ENCODE peak calls at places on chromosomes 4 and X, in nine cellular contexts. Q is activated CD8-positive, alpha-beta T cell treated with anti-CD3 and anti-CD28 coated beads for 36 hours; A is foreskin fibroblast; X is Peyer's patch; F is progenitor cell of endocrine pancreas; Y is glutamatergic neuron; L is lower leg skin; M is nephron progenitor cell; G is endothelial cell of umbilical vein. D is an unnamed sample.

GRCh38 chr4:44256414-44256813 is 192.2 kb downstream of the KCTD8 start:
- DNase-seq in X (no peak), M (no peak), Q (no peak), G (no peak), Y (no peak), F (no peak), A (no peak), L (no peak), D (no peak)

GRCh38 chr4:183329244-183329643 is 7.0 kb upstream of the CLDN24 start:
- DNase-seq in L (no peak), Y (no peak), Q (no peak), M (no peak), F (no peak), X (no peak), A (no peak), G (no peak), D (no peak)

GRCh38 chrX:7083468-7084396 is 63.8 kb upstream of the STS start:
- DNase-seq in X (peak; percentile 82), A (peak; percentile 88), F (no peak), Y (no peak), Q (peak; percentile 66), M (no peak), G (peak; percentile 71), L (no peak), D (peak; percentile 9)

GRCh38 chr4:108449139-108449538 is 171.2 kb upstream of the RPL34 start:
- DNase-seq in F (no peak), M (no peak), X (no peak), Y (no peak), Q (no peak), A (no peak), G (no peak), L (no peak), D (no peak)

GRCh38 chr4:69617083-69617694 is 22.3 kb downstream of the UGT2A2 start:
- DNase-seq in L (no peak), X (no peak), G (peak; percentile 31), M (no peak), F (no peak), Q (no peak), A (peak; percentile 14), Y (no peak), D (peak; percentile 21)

GRCh38 chr4:181939199-181939945 is 303.8 kb upstream of the TENM3 start:
- DNase-seq in Y (no peak), Q (no peak), F (no peak), G (no peak), X (no peak), A (no peak), M (no peak), L (no peak), D (no peak)

GRCh38 chr4:147674496-147674895 is 9.5 kb downstream of the PRMT9 start:
- DNase-seq in X (no peak), M (no peak), L (no peak), G (no peak), F (no peak), Q (no peak), Y (no peak), A (peak; percentile 71), D (no peak)

GRCh38 chrX:13066391-13066790 is 22.0 kb upstream of the FAM9C start:
- DNase-seq in X (no peak), F (no peak), Q (no peak), G (no peak), M (no peak), A (peak; percentile 13), L (no peak), Y (no peak), D (no peak)

GRCh38 chr4:128287159-128287870 is at the start of gene PGRMC2:
- DNase-seq in Q (no peak), M (no peak), X (peak; percentile 67), L (no peak), Y (no peak), F (peak; percentile 25), G (no peak), A (no peak), D (peak; percentile 15)

DNA sequence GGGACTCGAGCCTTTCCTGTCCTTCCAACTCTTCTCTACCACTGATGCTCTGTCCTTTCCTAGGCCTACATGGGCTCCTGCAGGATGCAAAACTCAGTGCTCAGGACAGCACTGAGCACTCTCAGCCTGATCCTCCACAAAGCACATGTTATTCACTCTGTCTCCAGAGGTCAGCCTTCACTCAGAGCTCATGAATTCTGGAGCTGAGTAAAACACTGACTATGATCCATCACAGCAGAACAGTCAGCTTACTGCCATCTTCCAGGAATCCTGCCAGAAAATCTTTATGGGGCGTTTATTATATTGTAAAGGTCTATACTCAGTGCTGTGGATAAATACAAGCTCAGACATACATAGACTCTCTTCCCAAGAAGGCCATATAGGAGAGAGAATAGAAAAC is 121.5 kb upstream of the CPEB2 start:
- DNase-seq in A (peak; percentile 9), G (no peak), L (no peak), Y (no peak), Q (no peak), X (no peak), M (no peak), F (no peak), D (no peak)
- TF ChIP-seq CTCF in A (no peak), G (no peak), L (no peak), Y (no peak), Q (no peak), X (no peak), M (no peak), F (no peak), D (no peak)

DNA sequence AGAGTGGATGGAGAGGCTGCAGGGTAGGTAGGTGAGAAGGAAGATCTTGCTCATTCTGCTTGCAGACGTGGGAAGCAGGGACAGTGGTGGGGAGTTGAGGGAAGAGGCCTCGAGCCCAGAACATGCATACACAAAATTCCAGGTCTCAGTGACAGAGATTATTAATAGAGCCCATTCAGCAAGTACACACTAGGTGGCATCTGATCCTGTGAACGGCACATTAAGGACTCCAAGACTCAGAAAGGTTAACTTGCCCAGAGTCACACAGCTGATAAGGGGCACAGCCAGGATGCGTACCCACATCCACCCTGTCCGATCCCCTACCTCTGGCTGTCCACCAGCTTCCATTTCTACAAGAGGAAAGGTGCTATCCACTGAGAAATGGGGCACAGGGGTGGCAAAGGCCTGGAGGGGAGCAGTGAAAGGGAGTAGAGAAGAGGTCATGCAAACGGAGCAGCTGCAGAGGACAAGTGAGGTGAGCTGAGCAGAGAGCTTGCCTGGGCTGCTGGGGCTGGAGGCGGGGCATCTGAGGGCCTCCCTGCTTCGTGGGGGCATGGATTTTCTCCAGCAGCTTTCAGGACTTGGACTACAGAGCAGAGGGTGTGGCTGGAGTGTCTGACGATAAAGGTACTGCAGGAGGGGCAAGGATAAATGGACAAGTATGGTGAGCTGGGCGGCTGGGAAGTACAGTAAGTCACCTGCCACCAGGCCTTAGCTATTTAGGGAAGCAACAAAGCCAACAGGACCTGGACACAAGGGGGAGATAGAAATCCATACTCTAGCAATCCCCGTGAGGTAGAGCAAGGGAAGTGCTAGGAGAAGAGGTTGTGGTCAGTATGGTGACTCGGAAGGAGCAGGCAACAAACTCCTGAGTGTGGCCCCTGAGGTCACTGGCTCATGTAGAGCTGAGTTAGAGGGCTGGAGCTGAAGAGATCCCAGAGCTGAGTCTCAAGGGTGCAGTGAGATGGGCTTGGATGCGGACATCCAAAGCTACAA is 11.2 kb downstream of the IDS start:
- DNase-seq in F (no peak), G (no peak), X (no peak), Q (no peak), M (no peak), Y (no peak), A (no peak), L (peak; percentile 46), D (no peak)
- TF ChIP-seq CTCF in F (no peak), G (no peak), X (no peak), Q (no peak), M (no peak), Y (no peak), A (no peak), L (no peak), D (no peak)

GRCh38 chr4:121192500-121192899 is 28.4 kb upstream of the TNIP3 start:
- DNase-seq in M (peak; percentile 15), X (no peak), L (no peak), A (peak; percentile 67), Q (no peak), F (no peak), G (peak; percentile 31), Y (no peak), D (peak; percentile 27)
- TF ChIP-seq CTCF in M (peak; percentile 77), X (peak; percentile 25), L (no peak), A (peak; percentile 56), Q (peak; percentile 89), F (peak; percentile 80), G (peak; percentile 56), Y (peak; percentile 71), D (peak; percentile 37)

GRCh38 chr4:28225005-28225404 is 1364.4 kb downstream of the STIM2 start:
- DNase-seq in Y (peak; percentile 22), L (no peak), M (no peak), A (peak; percentile 31), Q (no peak), G (peak; percentile 57), F (peak; percentile 18), X (no peak), D (no peak)
- TF ChIP-seq CTCF in Y (no peak), L (no peak), M (peak; percentile 31), A (peak; percentile 46), Q (no peak), G (peak; percentile 15), F (peak; percentile 64), X (no peak), D (no peak)